ENCODE peak calls at places on chromosomes 1 and 21, in six cellular contexts. U is GDM1; A is ureter; S is EL; P is activated T-helper 9 cell treated with anti-CD3 and anti-CD28 coated beads, Interleukin-2, amount 50 U/mL, for 16 hours; X is OCI-M1. N is an unnamed sample.

GRCh38 chr1:27612718-27613117 is 8.8 kb upstream of the AHDC1 start:
- DNase-seq in P (no peak), S (no peak), A (no peak), U (no peak), X (no peak), N (no peak)

GRCh38 chr1:77605246-77606026 is 77.0 kb downstream of the ZZZ3 start:
- DNase-seq in U (no peak), P (no peak), X (peak), S (peak), A (peak), N (peak)

GRCh38 chr1:223180803-223181321 is 37.8 kb upstream of the TLR5 start:
- DNase-seq in S (no peak), A (peak), P (no peak), X (no peak), U (no peak), N (peak)

GRCh38 chr1:112461200-112461871 is 47.4 kb upstream of the WNT2B start:
- DNase-seq in X (no peak), U (no peak), P (no peak), S (no peak), A (no peak), N (no peak)

GRCh38 chr1:228294717-228295116 is 86.9 kb downstream of the OBSCN start:
- DNase-seq in S (no peak), A (no peak), U (no peak), P (no peak), X (no peak), N (no peak)

GRCh38 chr1:20555758-20556120 is 3.4 kb downstream of the FAM43B start:
- DNase-seq in U (no peak), P (no peak), S (no peak), X (peak), A (no peak), N (no peak)

GRCh38 chr1:37001697-37002096 is 32.6 kb downstream of the GRIK3 start:
- DNase-seq in X (no peak), A (no peak), S (no peak), P (no peak), U (no peak), N (no peak)

GRCh38 chr1:176885756-176886155 is 278.8 kb downstream of the ASTN1 start:
- DNase-seq in S (no peak), P (no peak), X (no peak), A (no peak), U (no peak), N (no peak)

GRCh38 chr1:162835157-162835899 is 25.6 kb downstream of the CCDC190 start:
- DNase-seq in S (no peak), X (no peak), A (no peak), U (no peak), P (no peak), N (peak)

GRCh38 chr1:48493970-48494769 is 22.2 kb upstream of the SPATA6 start:
- DNase-seq in P (no peak), X (no peak), A (peak), S (peak), U (no peak), N (peak)

GRCh38 chr1:230682274-230682673 is 31.6 kb downstream of the AGT start:
- DNase-seq in P (no peak), A (no peak), S (no peak), U (no peak), X (no peak), N (peak)

GRCh38 chr1:44078087-44078486 is 40.5 kb upstream of the KLF17 start:
- DNase-seq in A (no peak), X (no peak), P (no peak), U (no peak), S (no peak), N (no peak)

GRCh38 chr1:108831225-108831624 is 25.7 kb downstream of the AKNAD1 start:
- DNase-seq in X (no peak), A (no peak), P (no peak), U (no peak), S (peak), N (peak)

GRCh38 chr1:54199765-54200518 is at the start of the genes CYB5RL and MRPL37:
- DNase-seq in A (peak), P (peak), U (peak), S (peak), X (peak), N (peak)

GRCh38 chr1:76868154-76868882 is 1.0 kb downstream of the ST6GALNAC5 start:
- DNase-seq in P (no peak), A (no peak), U (no peak), X (no peak), S (peak), N (peak)

GRCh38 chr1:212746546-212746945 is 45.0 kb downstream of the NSL1 start:
- DNase-seq in S (no peak), U (no peak), P (no peak), X (no peak), A (no peak), N (no peak)

GRCh38 chr1:55214903-55215193 is 316 bp downstream of the USP24 start:
- DNase-seq in X (peak), A (no peak), P (peak), S (peak), U (peak), N (peak)

GRCh38 chr21:42913461-42913860 is 12.0 kb downstream of the ERVH48-1 start:
- DNase-seq in X (no peak), A (no peak), P (no peak), S (no peak), U (no peak), N (no peak)

GRCh38 chr1:164604541-164604940 is 45.6 kb downstream of the PBX1 start:
- DNase-seq in A (no peak), P (no peak), U (no peak), S (peak), X (no peak), N (peak)

GRCh38 chr1:211420389-211420788 is 71.6 kb downstream of the RD3 start:
- DNase-seq in P (no peak), U (no peak), A (no peak), X (no peak), S (peak), N (peak)

GRCh38 chr21:46411691-46412090 is 47.0 kb upstream of the DIP2A start:
- DNase-seq in U (no peak), S (no peak), A (no peak), P (no peak), X (no peak), N (no peak)

GRCh38 chr1:13516606-13517005 is 2.8 kb upstream of the LRRC38 start:
- DNase-seq in X (no peak), P (no peak), U (no peak), A (no peak), S (no peak), N (no peak)

GRCh38 chr1:25936940-25937339 is 30.7 kb upstream of the STMN1 start:
- DNase-seq in S (no peak), P (no peak), X (no peak), A (no peak), U (no peak), N (no peak)

GRCh38 chr1:180042994-180043622 is 88.5 kb downstream of the CEP350 start:
- DNase-seq in X (no peak), A (no peak), U (no peak), P (no peak), S (peak), N (peak)

GRCh38 chr1:76073471-76073870 is 1.1 kb upstream of the ST6GALNAC3 start:
- DNase-seq in X (no peak), A (no peak), U (no peak), S (peak), P (no peak), N (peak)

GRCh38 chr1:6591644-6592043 is 11.0 kb downstream of the KLHL21 start:
- DNase-seq in X (no peak), S (no peak), P (no peak), U (no peak), A (no peak), N (no peak)

GRCh38 chr1:51792864-51793263 is 85.7 kb downstream of the NRDC start:
- DNase-seq in P (no peak), X (peak), A (no peak), U (peak), S (peak), N (peak)

GRCh38 chr1:2650967-2651645 is 18.3 kb upstream of the MMEL1 start:
- DNase-seq in X (no peak), P (no peak), U (no peak), S (no peak), A (peak), N (no peak)

GRCh38 chr1:161382214-161383019 is 14.7 kb upstream of the CFAP126 start:
- DNase-seq in S (peak), X (peak), U (peak), P (no peak), A (no peak), N (peak)

GRCh38 chr1:40039245-40039756 is 1.2 kb upstream of the CAP1 start:
- DNase-seq in P (no peak), S (no peak), X (peak), U (peak), A (no peak), N (peak)

GRCh38 chr1:207205613-207206009 is 101.6 kb downstream of the C4BPA start:
- DNase-seq in P (no peak), S (no peak), X (peak), A (no peak), U (no peak), N (no peak)

GRCh38 chr1:67339623-67340343 is 32.1 kb downstream of the IL12RB2 start:
- DNase-seq in U (peak), S (peak), A (no peak), P (no peak), X (no peak), N (peak)

GRCh38 chr21:40507978-40508377 is 339.0 kb downstream of the DSCAM start:
- DNase-seq in S (peak), U (no peak), X (no peak), P (no peak), A (no peak), N (no peak)

GRCh38 chr1:35505911-35506798 is 51.0 kb downstream of the KIAA0319L start:
- DNase-seq in X (peak), S (peak), U (no peak), P (peak), A (peak), N (peak)

GRCh38 chr1:153985984-153986761 is at the start of gene RAB13:
- DNase-seq in U (no peak), P (no peak), X (peak), S (peak), A (peak), N (peak)

GRCh38 chr1:229268505-229268904 is 2.4 kb upstream of the RAB4A start:
- DNase-seq in A (no peak), X (no peak), U (no peak), S (no peak), P (no peak), N (no peak)

GRCh38 chr1:226635456-226635941 is 86.9 kb downstream of the STUM start:
- DNase-seq in U (no peak), P (peak), S (no peak), A (no peak), X (no peak), N (no peak)

GRCh38 chr1:67085326-67085725 is 31.4 kb upstream of the SLC35D1 start:
- DNase-seq in X (no peak), S (no peak), U (no peak), A (no peak), P (no peak), N (no peak)

GRCh38 chr1:119410977-119411376 is 4.0 kb upstream of the HSD3B2 start:
- DNase-seq in X (no peak), S (no peak), P (no peak), A (no peak), U (no peak), N (no peak)

N was measured in fibroblast of pulmonary artery.